ENCODE peak calls at places on chromosome 4, in seven cellular contexts. K is IMR-90, N is H1, D is neuronal stem cell, H is mesenchymal stem cell, S is mesendoderm, O is trophoblast cell. U is an unnamed sample.

GRCh38 chr4:36206012-36206411 is 38.3 kb downstream of the ARAP2 start:
- DNase-seq in K (no peak), N (no peak), D (no peak), H (no peak), S (peak; percentile 14), O (no peak), U (peak; percentile 30)

GRCh38 chr4:165325732-165326512 is 1.5 kb upstream of the MSMO1 start:
- DNase-seq in K (peak; percentile 93), N (no peak), D (no peak), H (peak; percentile 76), S (peak; percentile 76), O (peak; percentile 76), U (no peak)

GRCh38 chr4:94409947-94410346 is 41.8 kb upstream of the PDLIM5 start:
- DNase-seq in K (no peak), N (no peak), D (no peak), H (peak; percentile 16), S (no peak), O (no peak), U (no peak)

GRCh38 chr4:16579866-16580265 is 318.6 kb downstream of the LDB2 start:
- DNase-seq in K (peak; percentile 57), N (no peak), D (no peak), H (no peak), S (no peak), O (peak; percentile 4), U (no peak)

GRCh38 chr4:20859097-20859781 is 159.0 kb downstream of the PACRGL start:
- DNase-seq in K (no peak), N (no peak), D (no peak), H (no peak), S (peak; percentile 10), O (peak; percentile 85), U (no peak)

GRCh38 chr4:126888968-126889367 is 743.8 kb upstream of the INTU start:
- DNase-seq in K (peak; percentile 77), N (no peak), D (no peak), H (peak; percentile 21), S (no peak), O (no peak), U (no peak)

GRCh38 chr4:173192375-173193162 is 24.0 kb downstream of the GALNT7 start:
- DNase-seq in K (no peak), N (no peak), D (no peak), H (no peak), S (no peak), O (no peak), U (no peak)

GRCh38 chr4:40688446-40689095 is 58.9 kb upstream of the RBM47 start:
- DNase-seq in K (no peak), N (no peak), D (no peak), H (no peak), S (no peak), O (peak; percentile 73), U (no peak)

GRCh38 chr4:85498068-85498733 is 23.3 kb downstream of the ARHGAP24 start:
- DNase-seq in K (peak; percentile 28), N (no peak), D (no peak), H (peak; percentile 84), S (no peak), O (peak; percentile 92), U (no peak)

GRCh38 chr4:143358923-143359694 is 22.4 kb downstream of the GAB1 start:
- DNase-seq in K (peak; percentile 93), N (no peak), D (no peak), H (peak; percentile 84), S (no peak), O (peak; percentile 80), U (no peak)

GRCh38 chr4:3305610-3306371 is 13.0 kb downstream of the RGS12 start:
- DNase-seq in K (peak; percentile 62), N (no peak), D (no peak), H (peak; percentile 73), S (peak; percentile 11), O (no peak), U (no peak)

GRCh38 chr4:10704050-10704810 is 19.7 kb upstream of the CLNK start:
- DNase-seq in K (peak; percentile 32), N (no peak), D (no peak), H (peak; percentile 70), S (no peak), O (no peak), U (no peak)

GRCh38 chr4:101155368-101155767 is 192.0 kb downstream of the PPP3CA start:
- DNase-seq in K (peak; percentile 75), N (no peak), D (no peak), H (peak; percentile 52), S (peak; percentile 78), O (peak; percentile 90), U (no peak)

GRCh38 chr4:69858683-69859082 is 1.3 kb downstream of the SULT1E1 start:
- DNase-seq in K (no peak), N (no peak), D (no peak), H (peak; percentile 28), S (no peak), O (no peak), U (no peak)

GRCh38 chr4:79900182-79900581 is 172.8 kb downstream of the ANTXR2 start:
- DNase-seq in K (no peak), N (no peak), D (no peak), H (no peak), S (no peak), O (no peak), U (no peak)

GRCh38 chr4:123748806-123749205 is 352.2 kb downstream of the SPRY1 start:
- DNase-seq in K (no peak), N (no peak), D (no peak), H (no peak), S (peak; percentile 32), O (no peak), U (no peak)

GRCh38 chr4:3429651-3430050 is 12.1 kb upstream of the HGFAC start:
- DNase-seq in K (no peak), N (no peak), D (no peak), H (no peak), S (no peak), O (no peak), U (no peak)

GRCh38 chr4:46931981-46932380 is 22.9 kb upstream of the COX7B2 start:
- DNase-seq in K (peak; percentile 70), N (no peak), D (peak; percentile 35), H (peak; percentile 65), S (peak; percentile 68), O (peak; percentile 50), U (peak; percentile 47)

GRCh38 chr4:8351931-8352367 is 82.4 kb downstream of the HTRA3 start:
- DNase-seq in K (peak; percentile 39), N (no peak), D (no peak), H (no peak), S (no peak), O (no peak), U (no peak)

GRCh38 chr4:82692101-82692780 is 106.4 kb downstream of the SCD5 start:
- DNase-seq in K (no peak), N (no peak), D (no peak), H (no peak), S (no peak), O (no peak), U (no peak)

GRCh38 chr4:78880874-78881492 is 58.3 kb downstream of the PAQR3 start:
- DNase-seq in K (no peak), N (no peak), D (no peak), H (no peak), S (no peak), O (no peak), U (no peak)

GRCh38 chr4:15488658-15489470 is 19.2 kb downstream of the CC2D2A start:
- DNase-seq in K (peak; percentile 95), N (no peak), D (no peak), H (peak; percentile 48), S (no peak), O (no peak), U (no peak)

GRCh38 chr4:38310446-38311043 is 350.3 kb downstream of the PTTG2 start:
- DNase-seq in K (no peak), N (no peak), D (no peak), H (no peak), S (peak; percentile 59), O (peak; percentile 13), U (no peak)

GRCh38 chr4:113893546-113893945 is 85.9 kb downstream of the ARSJ start:
- DNase-seq in K (peak; percentile 32), N (no peak), D (no peak), H (no peak), S (no peak), O (no peak), U (no peak)

GRCh38 chr4:6548201-6548881 is 26.6 kb upstream of the MAN2B2 start:
- DNase-seq in K (peak; percentile 22), N (peak; percentile 27), D (peak; percentile 21), H (peak; percentile 20), S (peak; percentile 81), O (peak; percentile 50), U (peak; percentile 75)

GRCh38 chr4:187006189-187006618 is 282.5 kb upstream of the FAT1 start:
- DNase-seq in K (peak; percentile 73), N (no peak), D (no peak), H (peak; percentile 21), S (no peak), O (peak; percentile 60), U (no peak)

GRCh38 chr4:148405161-148405893 is 36.9 kb downstream of the NR3C2 start:
- DNase-seq in K (no peak), N (no peak), D (no peak), H (no peak), S (no peak), O (no peak), U (no peak)
- H2BK5ac ChIP-seq in K (no peak overlapping the region), N (no peak overlapping the region), D (no peak overlapping the region), H (no peak overlapping the region), S (no peak overlapping the region), O (no peak overlapping the region), U (no peak overlapping the region)

DNA sequence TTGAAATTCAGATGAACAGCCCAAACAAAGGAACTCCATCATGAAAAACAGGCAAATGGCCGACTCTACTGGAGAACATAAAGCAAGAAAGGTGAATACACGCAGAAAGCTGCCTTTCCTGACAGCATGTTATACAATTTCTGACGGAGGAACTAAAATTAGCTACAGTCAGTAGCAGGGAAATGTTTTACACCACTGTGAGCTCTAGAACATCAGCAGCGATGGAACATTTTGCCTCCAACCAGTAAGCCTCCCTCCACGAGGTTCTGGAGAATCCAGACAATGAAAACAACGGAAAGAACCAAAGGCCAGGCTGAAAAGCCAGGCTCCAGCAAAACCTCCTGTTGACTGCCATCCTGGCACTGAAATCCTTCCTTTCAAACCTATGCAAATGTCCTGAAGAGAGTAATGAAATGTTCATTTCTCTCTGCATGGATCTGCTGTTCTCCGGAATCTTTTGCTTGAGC is 78.9 kb downstream of the IRF2 start:
- DNase-seq in K (no peak), N (no peak), D (no peak), H (no peak), S (no peak), O (no peak), U (no peak)
- H2BK5ac ChIP-seq in K (no peak overlapping the region), N (no peak overlapping the region), D (no peak overlapping the region), H (no peak overlapping the region), S (no peak overlapping the region), O (no peak overlapping the region), U (no peak overlapping the region)

GRCh38 chr4:183450108-183450507 is 5.7 kb downstream of the CDKN2AIP start:
- DNase-seq in K (no peak), N (no peak), D (no peak), H (no peak), S (no peak), O (no peak), U (no peak)
- H2BK5ac ChIP-seq in K (peak overlapping the region; percentile 82), N (no peak overlapping the region), D (no peak overlapping the region), H (no peak overlapping the region), S (no peak overlapping the region), O (no peak overlapping the region), U (no peak overlapping the region)

DNA sequence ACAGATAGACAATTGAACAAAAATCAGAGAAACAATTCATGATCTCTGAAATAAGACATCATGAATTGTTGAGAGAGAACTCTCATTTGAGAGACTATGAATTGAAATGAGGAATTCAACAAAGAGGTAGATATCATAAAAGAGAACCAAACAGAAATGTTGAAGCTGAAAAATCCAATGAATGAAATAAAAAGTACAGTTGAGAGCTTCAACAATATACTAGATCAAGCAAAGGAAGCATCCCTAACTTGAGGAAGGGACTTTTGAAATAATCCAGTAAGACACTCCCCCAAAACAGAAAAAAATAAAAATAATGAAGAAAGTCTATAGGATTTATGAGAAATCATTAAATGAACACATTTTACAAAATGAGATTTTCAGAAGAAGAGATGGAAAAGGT is 310.0 kb upstream of the PCDH10 start:
- DNase-seq in K (no peak), N (no peak), D (no peak), H (no peak), S (no peak), O (no peak), U (no peak)
- H2BK5ac ChIP-seq in K (no peak overlapping the region), N (no peak overlapping the region), D (no peak overlapping the region), H (no peak overlapping the region), S (no peak overlapping the region), O (no peak overlapping the region), U (no peak overlapping the region)

U was measured in H9.